ENCODE peak calls at places on chromosomes 3 and 15, in four cellular contexts. One of them, this sample, is unnamed.

GRCh38 chr3:156474560-156475389 is 80.1 kb downstream of the SSR3 start:
- DNase-seq in endothelial cell: peak; percentile 49
- DNase-seq in upper lobe of right lung: no peak
- DNase-seq in adrenal gland: no peak
- DNase-seq in this sample: peak; percentile 18

GRCh38 chr15:32035285-32035684 is 5.0 kb downstream of the CHRNA7 start:
- DNase-seq in upper lobe of right lung: no peak
- DNase-seq in adrenal gland: no peak
- DNase-seq in endothelial cell: no peak
- DNase-seq in this sample: no peak

GRCh38 chr3:136378011-136378410 is 127.9 kb downstream of the PCCB start:
- DNase-seq in adrenal gland: no peak
- DNase-seq in upper lobe of right lung: no peak
- DNase-seq in endothelial cell: no peak
- DNase-seq in this sample: no peak

GRCh38 chr15:78308422-78309021 is 9.1 kb upstream of the SKIC8 start:
- DNase-seq in endothelial cell: peak; percentile 91
- DNase-seq in adrenal gland: peak; percentile 68
- DNase-seq in upper lobe of right lung: peak; percentile 84
- DNase-seq in this sample: peak; percentile 75

GRCh38 chr3:152779649-152780048 is 55.3 kb upstream of the P2RY1 start:
- DNase-seq in upper lobe of right lung: no peak
- DNase-seq in endothelial cell: no peak
- DNase-seq in adrenal gland: no peak
- DNase-seq in this sample: no peak

GRCh38 chr15:89052474-89052873 is 35.8 kb upstream of the ABHD2 start:
- DNase-seq in upper lobe of right lung: no peak
- DNase-seq in endothelial cell: no peak
- DNase-seq in adrenal gland: no peak
- DNase-seq in this sample: no peak

GRCh38 chr15:51097553-51098330 is 3.0 kb upstream of the TNFAIP8L3 start:
- DNase-seq in upper lobe of right lung: no peak
- DNase-seq in adrenal gland: no peak
- DNase-seq in endothelial cell: no peak
- DNase-seq in this sample: no peak

GRCh38 chr3:156483426-156483825 is 71.5 kb downstream of the SSR3 start:
- DNase-seq in upper lobe of right lung: no peak
- DNase-seq in adrenal gland: no peak
- DNase-seq in endothelial cell: no peak
- DNase-seq in this sample: peak; percentile 51

GRCh38 chr3:143699351-143699750 is 148.9 kb downstream of the SLC9A9 start:
- DNase-seq in endothelial cell: no peak
- DNase-seq in upper lobe of right lung: no peak
- DNase-seq in adrenal gland: no peak
- DNase-seq in this sample: no peak

GRCh38 chr15:84749111-84749991 is 959 bp downstream of the ZNF592 start:
- DNase-seq in upper lobe of right lung: peak; percentile 70
- DNase-seq in adrenal gland: peak; percentile 73
- DNase-seq in endothelial cell: peak; percentile 19
- DNase-seq in this sample: peak; percentile 28

GRCh38 chr3:66520716-66521115 is 19.9 kb upstream of the LRIG1 start:
- DNase-seq in endothelial cell: no peak
- DNase-seq in adrenal gland: no peak
- DNase-seq in upper lobe of right lung: no peak
- DNase-seq in this sample: no peak

GRCh38 chr15:89016549-89017041 is 71.7 kb upstream of the ABHD2 start:
- DNase-seq in upper lobe of right lung: peak; percentile 26
- DNase-seq in endothelial cell: no peak
- DNase-seq in adrenal gland: peak; percentile 13
- DNase-seq in this sample: no peak

GRCh38 chr15:87829651-87830050 is 426.9 kb downstream of the NTRK3 start:
- DNase-seq in endothelial cell: no peak
- DNase-seq in adrenal gland: no peak
- DNase-seq in upper lobe of right lung: no peak
- DNase-seq in this sample: no peak

GRCh38 chr3:114452176-114452744 is 158.4 kb downstream of the TIGIT start:
- DNase-seq in upper lobe of right lung: no peak
- DNase-seq in adrenal gland: no peak
- DNase-seq in endothelial cell: no peak
- DNase-seq in this sample: no peak

GRCh38 chr3:139476348-139476747 is at the start of gene RBP2:
- DNase-seq in adrenal gland: no peak
- DNase-seq in upper lobe of right lung: no peak
- DNase-seq in endothelial cell: no peak
- DNase-seq in this sample: no peak

GRCh38 chr3:142152349-142152748 is 3.0 kb upstream of the TFDP2 start:
- DNase-seq in adrenal gland: no peak
- DNase-seq in upper lobe of right lung: no peak
- DNase-seq in endothelial cell: peak; percentile 36
- DNase-seq in this sample: no peak
- TF ChIP-seq CTCF in adrenal gland: no peak
- TF ChIP-seq CTCF in upper lobe of right lung: no peak
- TF ChIP-seq CTCF in endothelial cell: peak; percentile 41
- TF ChIP-seq CTCF in this sample: no peak

DNA sequence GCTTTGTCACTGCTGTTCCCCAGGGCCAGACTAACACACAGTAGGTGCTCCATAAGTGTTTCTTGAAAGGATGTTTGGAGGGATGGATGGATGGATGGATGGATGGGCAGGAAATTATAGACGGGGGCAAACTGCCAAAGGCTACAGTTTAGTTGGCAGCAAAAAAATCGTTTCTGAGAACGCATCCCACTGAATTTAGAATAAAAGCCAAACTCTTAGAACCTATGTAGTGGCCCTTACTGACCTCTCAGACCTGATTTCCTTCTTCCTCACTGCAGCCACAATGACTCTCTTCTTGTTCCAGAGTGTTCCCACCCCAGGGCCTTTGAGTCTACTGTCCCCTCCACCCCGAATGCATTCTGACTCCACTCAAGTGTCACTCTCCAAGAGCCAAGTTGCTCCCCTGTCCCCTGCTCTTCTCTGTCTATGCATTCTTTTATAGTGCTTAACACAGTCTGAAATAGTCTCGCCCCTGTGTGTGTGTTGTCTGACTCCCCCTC is 5.2 kb upstream of the GATA2 start:
- DNase-seq in upper lobe of right lung: no peak
- DNase-seq in adrenal gland: no peak
- DNase-seq in endothelial cell: no peak
- DNase-seq in this sample: no peak
- TF ChIP-seq CTCF in upper lobe of right lung: no peak
- TF ChIP-seq CTCF in adrenal gland: peak; percentile 9
- TF ChIP-seq CTCF in endothelial cell: no peak
- TF ChIP-seq CTCF in this sample: no peak

GRCh38 chr3:42801784-42802183 is 2.5 kb downstream of the HIGD1A start:
- DNase-seq in adrenal gland: no peak
- DNase-seq in endothelial cell: no peak
- DNase-seq in upper lobe of right lung: no peak
- DNase-seq in this sample: no peak

GRCh38 chr3:42796332-42796885 is 7.9 kb downstream of the HIGD1A start:
- DNase-seq in endothelial cell: no peak
- DNase-seq in adrenal gland: no peak
- DNase-seq in upper lobe of right lung: no peak
- DNase-seq in this sample: no peak

GRCh38 chr3:42801048-42801620 is 3.2 kb downstream of the HIGD1A start:
- DNase-seq in upper lobe of right lung: no peak
- DNase-seq in adrenal gland: no peak
- DNase-seq in endothelial cell: no peak
- DNase-seq in this sample: no peak

GRCh38 chr3:42795621-42796181 is 8.6 kb downstream of the HIGD1A start:
- DNase-seq in adrenal gland: no peak
- DNase-seq in endothelial cell: no peak
- DNase-seq in upper lobe of right lung: no peak
- DNase-seq in this sample: no peak

DNA sequence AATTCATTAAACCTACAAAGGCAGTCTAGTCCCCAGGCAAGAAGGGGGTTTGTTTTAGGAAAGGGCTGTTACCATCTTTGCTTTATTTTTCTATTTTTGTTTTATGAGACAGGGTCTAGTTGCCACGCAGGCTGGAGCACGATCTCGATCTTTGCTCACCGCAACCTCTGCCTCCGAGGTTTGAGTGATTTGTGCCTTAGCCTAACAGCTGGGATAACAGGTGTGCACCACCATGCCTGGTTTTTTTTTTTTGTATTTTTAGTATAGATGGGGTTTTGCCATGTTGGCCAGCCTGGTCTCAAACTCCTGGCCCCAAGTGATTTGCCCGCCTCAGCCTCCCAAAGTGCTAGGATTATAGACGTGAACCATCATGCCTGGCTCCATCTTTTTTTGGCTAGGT is 4.9 kb downstream of the HIGD1A start:
- DNase-seq in adrenal gland: no peak
- DNase-seq in endothelial cell: no peak
- DNase-seq in upper lobe of right lung: no peak
- DNase-seq in this sample: no peak
- TF ChIP-seq CTCF in adrenal gland: no peak
- TF ChIP-seq CTCF in endothelial cell: no peak
- TF ChIP-seq CTCF in upper lobe of right lung: no peak
- TF ChIP-seq CTCF in this sample: no peak

DNA sequence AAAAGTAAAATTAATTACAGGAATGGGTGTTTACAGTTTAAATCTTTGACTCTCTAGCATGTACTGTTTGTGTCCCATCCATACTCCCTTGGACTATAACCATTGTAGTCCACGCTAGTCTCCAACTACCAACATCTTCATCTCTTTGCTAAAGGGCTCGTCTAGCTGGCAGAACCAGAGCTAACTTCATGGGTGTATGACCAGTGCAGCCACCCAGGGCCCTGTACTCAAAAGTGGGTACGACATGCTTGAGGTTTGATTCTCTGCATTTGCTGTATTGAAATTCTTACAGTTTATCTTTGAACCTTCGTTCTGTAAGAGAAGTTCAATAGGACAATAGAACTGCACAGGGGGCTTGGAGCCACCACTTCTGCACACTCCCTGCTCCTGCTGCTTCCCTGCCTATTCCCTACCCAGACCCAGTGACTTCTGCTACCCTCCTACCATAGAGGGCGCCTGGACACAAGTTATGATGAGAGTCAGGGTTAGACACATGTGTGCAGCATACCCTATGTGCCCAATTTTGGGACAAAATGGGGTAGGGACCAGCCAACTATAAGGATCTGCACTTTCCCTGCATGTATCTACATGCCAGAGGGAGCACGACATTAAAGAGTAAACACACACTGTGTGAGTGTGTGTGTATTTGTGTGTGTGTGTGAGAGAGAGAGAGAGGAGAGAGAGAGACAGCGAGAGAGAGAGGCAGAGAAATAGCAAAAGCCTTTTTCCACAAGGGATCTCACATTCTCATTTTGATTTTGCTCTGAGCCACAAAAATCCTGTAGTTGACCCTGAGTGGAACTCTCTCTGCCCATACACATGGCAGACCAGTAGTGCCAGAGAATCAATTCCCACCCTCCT is 59.0 kb upstream of the NECTIN3 start:
- DNase-seq in endothelial cell: peak; percentile 22
- DNase-seq in upper lobe of right lung: no peak
- DNase-seq in adrenal gland: peak; percentile 16
- DNase-seq in this sample: no peak
- TF ChIP-seq CTCF in endothelial cell: no peak
- TF ChIP-seq CTCF in upper lobe of right lung: peak; percentile 24
- TF ChIP-seq CTCF in adrenal gland: peak; percentile 29
- TF ChIP-seq CTCF in this sample: no peak

DNA sequence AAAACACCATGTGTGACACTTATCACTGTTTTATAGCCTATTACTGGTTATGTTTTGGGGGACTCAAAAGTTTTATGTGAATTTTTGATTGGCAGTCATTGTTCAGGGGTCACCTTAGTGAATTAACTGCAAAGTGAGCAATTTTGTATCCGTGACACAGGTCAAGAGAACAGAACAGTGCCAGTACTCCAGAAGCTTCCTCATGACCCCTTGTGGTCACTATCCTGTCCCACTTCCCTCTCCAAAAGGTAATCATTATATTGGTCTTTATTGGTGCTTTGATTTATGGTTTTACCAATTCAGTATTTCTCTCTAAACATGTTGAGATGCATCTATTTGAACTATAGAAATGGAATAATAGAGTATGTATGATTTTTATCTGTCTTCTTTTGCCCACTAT is 107.1 kb downstream of the STT3B start:
- DNase-seq in upper lobe of right lung: no peak
- DNase-seq in endothelial cell: no peak
- DNase-seq in adrenal gland: no peak
- DNase-seq in this sample: no peak
- TF ChIP-seq CTCF in upper lobe of right lung: no peak
- TF ChIP-seq CTCF in endothelial cell: no peak
- TF ChIP-seq CTCF in adrenal gland: no peak
- TF ChIP-seq CTCF in this sample: no peak